ENCODE peak calls at places on chromosome 2, in seven cellular contexts. S, A, T, C, D, I and P are unnamed samples.

GRCh38 chr2:52732849-52733395 is 1034.7 kb upstream of the CHAC2 start:
- DNase-seq in A (no peak), I (no peak), D (no peak), T (no peak), S (no peak), C (no peak), P (no peak)

GRCh38 chr2:196170202-196170680 is 1.1 kb downstream of the STK17B start:
- DNase-seq in T (peak), S (no peak), D (no peak), A (no peak), C (peak), I (peak), P (no peak)

GRCh38 chr2:229775614-229776313 is 61.4 kb upstream of the DNER start:
- DNase-seq in S (no peak), C (no peak), A (no peak), D (no peak), I (no peak), T (no peak), P (no peak)

GRCh38 chr2:30145826-30146336 is 926 bp upstream of the YPEL5 start:
- DNase-seq in I (no peak), T (no peak), D (no peak), A (no peak), C (no peak), S (no peak), P (no peak)

GRCh38 chr2:206154197-206154596 is 5.0 kb downstream of the NDUFS1 start:
- DNase-seq in D (peak), T (peak), C (no peak), S (no peak), I (no peak), A (no peak), P (no peak)

GRCh38 chr2:74212702-74213410 is 14.4 kb downstream of the MTHFD2 start:
- DNase-seq in C (no peak), T (no peak), D (no peak), I (no peak), A (no peak), S (no peak), P (no peak)

GRCh38 chr2:174729797-174730529 is 34.3 kb downstream of the CHRNA1 start:
- DNase-seq in C (no peak), S (no peak), I (peak), A (peak), D (no peak), T (no peak), P (no peak)

GRCh38 chr2:159450180-159450579 is 163.7 kb upstream of the WDSUB1 start:
- DNase-seq in D (no peak), T (no peak), S (no peak), C (no peak), I (no peak), A (no peak), P (no peak)

GRCh38 chr2:140861666-140862065 is 1269.2 kb downstream of the LRP1B start:
- DNase-seq in T (no peak), I (no peak), S (no peak), A (no peak), D (no peak), C (no peak), P (no peak)

GRCh38 chr2:228048838-228049490 is 132.5 kb downstream of the SPHKAP start:
- DNase-seq in I (peak), A (no peak), D (no peak), C (peak), T (peak), S (no peak), P (no peak)

GRCh38 chr2:148534416-148535205 is 109.9 kb upstream of the EPC2 start:
- DNase-seq in C (no peak), S (no peak), I (peak), T (no peak), A (no peak), D (no peak), P (no peak)

GRCh38 chr2:184611221-184612085 is 13.1 kb downstream of the ZNF804A start:
- DNase-seq in D (no peak), T (no peak), I (peak), S (no peak), A (no peak), C (no peak), P (no peak)

GRCh38 chr2:206728277-206729199 is 10.3 kb upstream of the DYTN start:
- DNase-seq in A (no peak), S (no peak), C (no peak), I (no peak), T (peak), D (no peak), P (no peak)

GRCh38 chr2:34307636-34308035 is 708.5 kb upstream of the FAM98A start:
- DNase-seq in D (no peak), S (no peak), T (no peak), A (no peak), C (no peak), I (no peak), P (no peak)

GRCh38 chr2:175931751-175932295 is 70.2 kb downstream of the LNPK start:
- DNase-seq in T (no peak), C (no peak), D (no peak), I (no peak), A (no peak), S (no peak), P (no peak)

GRCh38 chr2:28736034-28736433 is 15.6 kb upstream of the PPP1CB start:
- DNase-seq in T (no peak), D (no peak), I (peak), A (no peak), S (no peak), C (no peak), P (no peak)

GRCh38 chr2:125837108-125837507 is 818.9 kb upstream of the GYPC start:
- DNase-seq in S (no peak), D (no peak), T (no peak), I (no peak), C (no peak), A (no peak), P (no peak)

GRCh38 chr2:136005462-136006205 is 20.2 kb upstream of the DARS1 start:
- DNase-seq in S (no peak), T (no peak), C (no peak), D (no peak), A (no peak), I (no peak), P (no peak)

GRCh38 chr2:24559714-24560113 is 68.7 kb downstream of the NCOA1 start:
- DNase-seq in A (no peak), S (no peak), I (no peak), D (no peak), C (no peak), T (no peak), P (no peak)

GRCh38 chr2:174699993-174700766 is 64.1 kb downstream of the CHRNA1 start:
- DNase-seq in T (peak), I (peak), C (peak), A (no peak), D (no peak), S (no peak), P (peak)

GRCh38 chr2:204170419-204170818 is 233.9 kb downstream of the ICOS start:
- DNase-seq in T (no peak), A (no peak), S (no peak), C (no peak), D (no peak), I (no peak), P (no peak)

GRCh38 chr2:234329202-234329930 is 167.5 kb downstream of the ARL4C start:
- DNase-seq in T (no peak), C (no peak), A (no peak), I (no peak), S (no peak), D (no peak), P (no peak)

GRCh38 chr2:26848336-26849055 is 564 bp downstream of the DPYSL5 start:
- DNase-seq in I (peak), S (peak), D (no peak), A (peak), T (no peak), C (no peak), P (peak)

GRCh38 chr2:85719609-85720240 is 25.6 kb downstream of the GNLY start:
- DNase-seq in T (no peak), D (no peak), A (no peak), C (no peak), S (no peak), I (no peak), P (no peak)

GRCh38 chr2:29164101-29164846 is 49.1 kb downstream of the CLIP4 start:
- DNase-seq in T (no peak), D (no peak), S (no peak), I (peak), A (no peak), C (no peak), P (no peak)

GRCh38 chr2:84201158-84201557 is 257.9 kb downstream of the SUCLG1 start:
- DNase-seq in I (no peak), A (no peak), T (no peak), C (no peak), S (no peak), D (no peak), P (no peak)

GRCh38 chr2:19122220-19122619 is 236.2 kb downstream of the OSR1 start:
- DNase-seq in I (no peak), C (no peak), S (no peak), A (no peak), T (no peak), D (no peak), P (no peak)

GRCh38 chr2:49490710-49491109 is 336.4 kb upstream of the FSHR start:
- DNase-seq in D (no peak), A (peak), S (peak), C (peak), T (peak), I (no peak), P (peak)

GRCh38 chr2:62181836-62182235 is 14.1 kb upstream of the B3GNT2 start:
- DNase-seq in I (no peak), C (no peak), D (no peak), T (no peak), A (no peak), S (no peak), P (no peak)

GRCh38 chr2:159457589-159457988 is 158.8 kb downstream of the BAZ2B start:
- DNase-seq in T (no peak), S (no peak), I (no peak), A (no peak), D (no peak), C (no peak), P (no peak)

GRCh38 chr2:113240915-113241911 is 37.5 kb downstream of the PAX8 start:
- DNase-seq in I (peak), C (peak), T (peak), S (no peak), A (no peak), D (no peak), P (no peak)

GRCh38 chr2:15300645-15301573 is 260.2 kb downstream of the NBAS start:
- DNase-seq in C (no peak), I (no peak), D (no peak), S (no peak), A (no peak), T (no peak), P (no peak)

GRCh38 chr2:65033178-65033577 is 23.0 kb upstream of the CEP68 start:
- DNase-seq in A (no peak), C (peak), T (peak), D (no peak), I (peak), S (no peak), P (no peak)
- TF ChIP-seq TAF1 in A (no peak), C (no peak), T (no peak), D (no peak), I (no peak), S (no peak), P (no peak)

DNA sequence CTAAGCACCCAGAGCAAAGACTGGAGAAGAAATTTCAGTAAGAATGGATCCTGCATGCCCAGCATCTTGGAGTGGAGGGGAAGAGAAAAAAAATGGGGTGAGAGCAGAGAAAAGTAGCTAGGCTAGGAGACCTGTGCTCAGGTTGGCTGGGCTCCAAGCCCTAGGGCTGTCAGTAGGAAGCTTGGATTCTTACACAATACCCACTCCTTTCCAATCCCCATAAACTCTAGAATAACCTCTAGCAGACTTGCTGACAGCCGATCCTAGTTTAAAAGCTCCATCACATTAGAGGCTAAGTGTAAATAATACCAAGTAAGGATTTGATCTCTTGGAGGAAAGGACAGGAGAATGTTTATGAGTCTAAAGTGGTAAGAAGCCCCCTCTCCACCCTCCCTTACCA is 46.2 kb upstream of the NABP1 start:
- DNase-seq in A (no peak), I (no peak), T (peak), D (no peak), S (no peak), C (peak), P (no peak)
- TF ChIP-seq TAF1 in A (no peak), I (no peak), T (no peak), D (no peak), S (no peak), C (no peak), P (no peak)

GRCh38 chr2:235988271-235989015 is 179.7 kb downstream of the GBX2 start:
- DNase-seq in D (no peak), S (no peak), T (no peak), I (no peak), C (no peak), A (no peak), P (no peak)
- TF ChIP-seq TAF1 in D (no peak), S (no peak), T (no peak), I (no peak), C (no peak), A (no peak), P (no peak)

DNA sequence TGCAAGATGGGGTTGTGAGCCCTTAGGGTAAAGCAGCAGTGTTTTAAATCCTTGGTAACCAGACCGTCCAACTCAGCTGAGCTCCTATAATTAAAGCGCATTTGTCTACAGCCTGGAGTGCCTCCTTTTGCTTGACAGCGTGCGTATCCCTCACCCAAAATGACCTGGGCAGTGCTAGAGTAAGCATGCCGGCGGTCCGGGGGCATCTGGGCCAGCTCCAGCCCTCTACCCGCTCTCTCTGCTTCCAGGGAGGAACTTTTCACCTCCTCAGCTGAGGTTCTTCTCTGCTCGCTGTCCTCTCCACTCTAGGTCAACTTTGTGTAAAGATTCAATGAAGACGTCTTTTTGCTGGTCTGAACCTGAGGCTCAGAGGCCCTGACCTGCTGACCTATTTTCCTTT is 102.4 kb upstream of the TPO start:
- DNase-seq in D (no peak), A (no peak), S (no peak), T (no peak), C (no peak), I (no peak), P (no peak)
- TF ChIP-seq TAF1 in D (no peak), A (no peak), S (no peak), T (no peak), C (no peak), I (no peak), P (no peak)

GRCh38 chr2:241869087-241869961 is at the start of gene RTP5:
- DNase-seq in C (no peak), D (no peak), S (no peak), A (no peak), T (no peak), I (peak), P (no peak)

GRCh38 chr2:241872313-241872642 is 2.7 kb downstream of the RTP5 start:
- DNase-seq in C (no peak), A (no peak), T (no peak), S (no peak), D (no peak), I (no peak), P (no peak)

GRCh38 chr2:241870081-241870541 is 582 bp downstream of the RTP5 start:
- DNase-seq in S (no peak), A (no peak), T (no peak), C (no peak), I (peak), D (no peak), P (no peak)

GRCh38 chr2:241871538-241872312 is 2.2 kb downstream of the RTP5 start:
- DNase-seq in T (no peak), A (no peak), I (peak), C (no peak), D (no peak), S (no peak), P (no peak)

DNA sequence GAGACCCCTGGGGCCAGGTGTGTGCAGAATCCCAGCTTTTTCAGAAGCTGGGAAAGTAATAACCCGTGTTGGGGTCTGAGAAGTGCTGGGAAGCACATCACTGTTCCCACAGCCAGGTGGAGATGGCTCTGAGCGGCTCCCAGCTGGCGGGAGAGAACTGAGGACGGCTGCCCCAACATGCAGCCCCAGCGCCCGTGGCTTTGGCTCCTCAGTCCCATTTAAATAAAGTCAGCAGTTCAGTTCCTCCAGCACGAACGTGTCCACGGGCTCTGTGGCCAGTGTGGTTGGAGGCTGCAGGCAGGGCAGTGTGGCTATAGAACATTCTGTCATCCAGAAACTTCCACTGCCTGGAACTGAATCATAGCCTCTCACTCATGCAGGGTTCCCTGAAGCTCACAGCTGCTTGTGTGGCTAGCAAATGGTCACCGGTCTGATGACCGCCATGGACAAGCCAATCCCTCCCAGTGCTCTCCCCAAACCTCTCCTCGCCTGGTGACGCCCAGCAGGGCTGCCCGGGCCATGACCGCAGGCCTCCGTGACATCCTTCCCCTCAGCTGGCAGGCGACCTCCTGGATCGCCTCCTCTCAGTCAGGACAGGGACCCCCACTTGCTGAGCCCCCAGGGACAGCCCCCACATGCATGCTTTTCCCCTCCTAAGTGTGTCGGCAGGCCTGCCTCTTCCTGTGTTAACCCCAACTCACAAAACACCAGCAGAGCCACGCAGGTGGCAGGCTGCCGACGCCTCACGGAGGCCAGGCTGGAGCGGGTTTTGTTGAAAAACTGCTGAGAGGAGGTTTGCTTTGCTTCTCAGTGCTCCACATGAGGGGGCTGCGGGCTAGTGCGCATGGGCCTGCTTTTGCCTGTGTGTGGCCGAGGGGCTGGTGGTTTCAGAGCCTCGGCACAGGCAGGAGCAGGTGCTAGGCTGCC is 1.3 kb downstream of the RTP5 start:
- DNase-seq in I (peak), T (no peak), S (no peak), C (no peak), A (no peak), D (no peak), P (no peak)
- TF ChIP-seq TAF1 in I (no peak), T (no peak), S (no peak), C (no peak), A (no peak), D (no peak), P (no peak)